ENCODE peak calls at places on chromosomes 4 and X, in six cellular contexts. Y is HCT116, V is WTC11, W is K562, E is HepG2, O is GM12878. P is an unnamed sample.

GRCh38 chr4:24240655-24241054 is 343.7 kb downstream of the DHX15 start:
- DNase-seq in E (no peak), O (no peak), V (no peak), W (no peak), Y (no peak), P (no peak)

GRCh38 chr4:3386486-3386885 is 55.3 kb upstream of the HGFAC start:
- DNase-seq in Y (no peak), V (no peak), E (no peak), W (no peak), O (no peak), P (no peak)

GRCh38 chr4:176443646-176444409 is 124.1 kb downstream of the SPCS3 start:
- DNase-seq in O (no peak), E (no peak), V (no peak), Y (no peak), W (no peak), P (no peak)

GRCh38 chrX:119503484-119503861 is 35.2 kb downstream of the SLC25A5 start:
- DNase-seq in Y (no peak), V (no peak), W (no peak), O (no peak), E (peak), P (no peak)

GRCh38 chr4:117203231-117203630 is 117.9 kb upstream of the TRAM1L1 start:
- DNase-seq in O (no peak), E (no peak), V (no peak), W (no peak), Y (no peak), P (no peak)

GRCh38 chrX:41333994-41334865 is at the start of gene DDX3X:
- DNase-seq in W (peak), E (peak), Y (peak), O (peak), V (peak), P (peak)

GRCh38 chr4:34516524-34516923 is 1727.8 kb downstream of the ARAP2 start:
- DNase-seq in E (no peak), W (no peak), V (no peak), Y (peak), O (no peak), P (no peak)

GRCh38 chr4:25113915-25114904 is 46.0 kb downstream of the SEPSECS start:
- DNase-seq in E (no peak), O (no peak), Y (no peak), V (no peak), W (no peak), P (no peak)

GRCh38 chr4:128286474-128287158 is 997 bp downstream of the PGRMC2 start:
- DNase-seq in O (no peak), V (no peak), E (peak), W (peak), Y (peak), P (peak)

GRCh38 chr4:78464265-78464664 is 87.3 kb upstream of the ANXA3 start:
- DNase-seq in W (no peak), V (no peak), E (no peak), O (no peak), Y (peak), P (no peak)

GRCh38 chr4:41526628-41527027 is 11.3 kb upstream of the LIMCH1 start:
- DNase-seq in E (no peak), Y (no peak), V (no peak), O (no peak), W (no peak), P (no peak)

GRCh38 chr4:87152310-87153061 is 67.9 kb downstream of the KLHL8 start:
- DNase-seq in V (peak), W (no peak), O (no peak), E (no peak), Y (no peak), P (peak)

GRCh38 chr4:869776-870175 is 43.8 kb upstream of the CPLX1 start:
- DNase-seq in E (no peak), Y (no peak), W (no peak), O (no peak), V (no peak), P (no peak)

GRCh38 chrX:69027181-69028005 is 137.9 kb downstream of the PJA1 start:
- DNase-seq in O (no peak), E (no peak), W (no peak), Y (no peak), V (no peak), P (peak)

GRCh38 chr4:63211377-63211776 is 1197.9 kb downstream of the TECRL start:
- DNase-seq in O (no peak), Y (no peak), E (no peak), W (no peak), V (no peak), P (no peak)

GRCh38 chrX:35016051-35016450 is 73.5 kb downstream of the FAM47B start:
- DNase-seq in Y (no peak), W (no peak), O (no peak), E (no peak), V (no peak), P (no peak)

GRCh38 chr4:4845027-4845426 is 14.4 kb upstream of the MSX1 start:
- DNase-seq in O (no peak), W (no peak), E (no peak), V (no peak), Y (no peak), P (no peak)

GRCh38 chr4:37138789-37139188 is 105.8 kb upstream of the NWD2 start:
- DNase-seq in E (no peak), W (no peak), O (no peak), V (no peak), Y (no peak), P (no peak)

DNA sequence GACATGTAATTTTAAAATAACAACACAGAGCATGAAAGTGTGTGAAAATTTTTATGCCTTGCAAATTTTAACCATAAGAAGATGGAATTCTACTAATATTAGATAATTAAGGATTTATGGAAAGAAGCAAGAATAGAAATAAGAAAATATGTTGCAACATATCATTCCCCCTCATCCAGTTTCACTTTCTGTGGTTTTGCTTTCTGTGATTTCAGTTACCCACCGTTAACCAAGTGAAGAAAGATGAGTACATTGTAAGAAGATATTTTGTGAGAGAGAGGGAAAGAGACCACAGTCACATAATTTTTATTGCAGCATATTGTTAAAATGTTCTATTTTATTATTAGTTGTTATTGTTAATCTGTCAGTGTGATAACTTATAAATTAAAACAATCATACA is 77.9 kb downstream of the ADAM29 start:
- DNase-seq in E (no peak), Y (no peak), O (no peak), V (no peak), W (no peak), P (no peak)
- TF ChIP-seq SP1 in E (no peak), Y (no peak), O (no peak), V (no peak), W (no peak), P (no peak)

DNA sequence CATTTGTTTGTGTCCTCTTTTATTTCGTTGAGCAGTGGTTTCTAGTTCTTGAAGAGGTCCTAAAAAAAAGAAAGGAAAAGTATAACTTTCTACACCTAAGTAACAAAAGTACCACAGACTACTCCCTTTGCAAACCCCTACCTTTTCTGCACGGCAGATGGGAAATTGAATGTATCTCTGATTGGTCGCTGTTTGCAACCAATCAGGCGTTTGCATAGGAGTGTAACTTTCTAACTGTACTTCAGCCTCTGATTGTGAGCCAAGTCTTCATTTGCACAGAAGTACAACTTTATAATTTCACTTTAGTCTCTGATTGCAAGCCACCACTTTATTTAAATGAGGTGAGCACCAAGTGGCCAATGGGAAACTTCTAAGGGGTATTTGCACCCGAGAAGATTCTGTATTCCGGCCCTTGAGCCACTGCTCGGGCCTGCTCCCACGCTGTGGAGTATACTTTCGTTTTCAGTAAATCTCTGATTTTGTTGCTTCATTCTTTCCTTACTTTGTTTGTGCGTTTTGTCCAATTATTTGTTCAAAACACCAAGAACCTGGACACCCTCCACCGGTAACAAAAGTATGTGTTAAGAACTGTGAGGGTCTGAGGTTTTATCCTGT is 40.3 kb upstream of the FHL1 start:
- DNase-seq in V (no peak), O (no peak), W (peak), E (no peak), Y (no peak), P (no peak)
- TF ChIP-seq SP1 in V (no peak), O (no peak), W (no peak), E (no peak), Y (no peak), P (no peak)

DNA sequence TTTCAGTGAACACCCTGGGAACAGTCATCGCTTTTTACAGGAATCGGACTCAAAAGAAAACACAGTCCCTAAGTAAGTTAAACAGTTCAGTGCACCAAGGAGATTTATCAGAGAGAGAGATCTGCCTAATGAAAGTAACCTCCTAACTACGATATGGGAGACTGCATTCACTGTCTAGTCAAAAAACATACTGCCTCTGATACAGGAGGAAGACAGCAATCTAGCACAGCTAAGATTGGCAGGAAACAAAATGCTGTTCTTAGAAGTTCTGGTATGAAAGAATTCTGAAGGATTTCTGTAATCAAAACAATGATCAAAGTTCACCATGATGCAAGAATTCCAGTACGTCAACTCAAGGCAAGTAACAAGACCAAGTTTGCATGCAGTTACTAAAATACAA is 92.8 kb downstream of the MAML3 start:
- DNase-seq in Y (no peak), O (no peak), V (no peak), W (no peak), E (peak), P (no peak)
- TF ChIP-seq SP1 in Y (no peak), O (no peak), V (no peak), W (no peak), E (no peak), P (no peak)

GRCh38 chr4:126701756-126702155 is 931.0 kb upstream of the INTU start:
- DNase-seq in V (no peak), W (no peak), E (no peak), Y (no peak), O (no peak), P (no peak)
- TF ChIP-seq SP1 in V (no peak), W (no peak), E (no peak), Y (no peak), O (no peak), P (no peak)

DNA sequence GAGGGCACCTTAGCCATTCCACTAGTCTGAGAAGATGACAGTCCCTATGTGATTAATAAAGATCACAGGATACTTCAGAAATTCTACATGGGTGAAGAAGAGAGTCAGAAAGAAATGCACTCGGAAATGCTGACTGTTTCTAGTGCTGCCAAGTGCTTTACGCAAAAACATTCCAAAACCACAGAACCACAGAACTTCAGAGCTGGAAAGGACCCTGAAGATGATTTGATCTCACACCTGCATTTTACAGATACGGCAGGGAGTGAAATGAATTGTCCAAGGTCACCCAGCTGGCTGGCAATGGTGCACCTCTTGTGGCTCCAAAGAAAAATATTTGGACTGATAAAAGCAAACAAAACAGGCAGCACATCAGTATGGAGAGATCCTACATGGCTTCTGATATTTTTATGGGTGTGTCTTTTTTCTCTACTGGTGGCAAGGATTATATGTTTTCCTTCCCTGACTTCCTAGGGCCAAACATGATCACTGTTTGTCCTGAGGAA is 115.9 kb downstream of the MAML3 start:
- DNase-seq in Y (no peak), W (no peak), E (peak), O (no peak), V (no peak), P (no peak)
- TF ChIP-seq SP1 in Y (no peak), W (no peak), E (no peak), O (no peak), V (no peak), P (no peak)

GRCh38 chr4:126081336-126081735 is 766.6 kb downstream of the FAT4 start:
- DNase-seq in V (no peak), W (no peak), Y (no peak), E (no peak), O (no peak), P (no peak)
- TF ChIP-seq SP1 in V (no peak), W (no peak), Y (no peak), E (no peak), O (no peak), P (no peak)

DNA sequence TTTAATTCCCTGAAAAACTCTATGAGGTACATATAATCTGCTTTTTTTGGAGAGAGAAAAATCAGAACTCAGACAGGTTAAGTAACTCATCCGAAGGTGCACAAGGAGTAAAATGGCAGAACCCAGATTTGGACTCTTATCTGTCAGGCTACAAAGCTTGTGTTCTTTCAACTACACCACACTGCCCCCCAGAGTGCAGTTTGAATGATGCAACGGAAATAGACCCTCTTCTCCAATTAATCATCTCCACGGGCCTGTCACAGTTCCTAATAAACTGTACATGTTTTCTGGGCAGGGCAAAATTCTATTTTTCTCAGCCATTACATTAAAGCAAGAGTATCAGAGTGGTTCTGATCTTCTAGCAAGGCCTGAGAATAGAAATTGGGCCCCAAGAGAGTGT is 35.3 kb upstream of the DCX start:
- DNase-seq in W (peak), O (no peak), Y (peak), V (peak), E (peak), P (peak)
- TF ChIP-seq SP1 in W (no peak), O (no peak), Y (no peak), V (no peak), E (no peak), P (no peak)

GRCh38 chr4:7717161-7717560 is 222.5 kb downstream of the AFAP1 start:
- DNase-seq in Y (no peak), E (no peak), W (no peak), O (no peak), V (no peak), P (no peak)
- TF ChIP-seq SP1 in Y (no peak), E (no peak), W (no peak), O (no peak), V (no peak), P (no peak)